ENCODE peak calls at places on chromosomes 11 and 22, in four cellular contexts. W is IMR-90, O is H9, S is H1. M is an unnamed sample.

GRCh38 chr11:76656087-76656531 is 14.4 kb downstream of the LRRC32 start:
- DNase-seq in W (no peak), O (peak; percentile 27), S (no peak), M (no peak)

GRCh38 chr11:35103366-35104194 is 35.4 kb upstream of the CD44 start:
- DNase-seq in W (peak; percentile 27), O (no peak), S (no peak), M (no peak)

GRCh38 chr11:108199446-108200321 is 22.8 kb downstream of the NPAT start:
- DNase-seq in W (peak; percentile 68), O (no peak), S (no peak), M (peak; percentile 74)

GRCh38 chr11:17707833-17708232 is 11.5 kb upstream of the MYOD1 start:
- DNase-seq in W (no peak), O (no peak), S (no peak), M (no peak)

GRCh38 chr11:119369035-119369925 is 12.2 kb downstream of the USP2 start:
- DNase-seq in W (no peak), O (no peak), S (no peak), M (no peak)

GRCh38 chr11:1047576-1048156 is 11.1 kb upstream of the MUC6 start:
- DNase-seq in W (no peak), O (no peak), S (no peak), M (no peak)

GRCh38 chr22:40620464-40621046 is 16.0 kb downstream of the MRTFA start:
- DNase-seq in W (peak; percentile 80), O (no peak), S (no peak), M (peak; percentile 79)

GRCh38 chr11:42311944-42312343 is 852.5 kb upstream of the LRRC4C start:
- DNase-seq in W (no peak), O (no peak), S (no peak), M (no peak)

GRCh38 chr22:33969052-33969451 is 48.8 kb upstream of the LARGE1 start:
- DNase-seq in W (no peak), O (no peak), S (no peak), M (peak; percentile 79)

GRCh38 chr11:3015796-3016195 is 23.7 kb upstream of the NAP1L4 start:
- DNase-seq in W (no peak), O (no peak), S (no peak), M (no peak)

GRCh38 chr22:33940741-33941140 is 20.5 kb upstream of the LARGE1 start:
- DNase-seq in W (no peak), O (no peak), S (no peak), M (no peak)

DNA sequence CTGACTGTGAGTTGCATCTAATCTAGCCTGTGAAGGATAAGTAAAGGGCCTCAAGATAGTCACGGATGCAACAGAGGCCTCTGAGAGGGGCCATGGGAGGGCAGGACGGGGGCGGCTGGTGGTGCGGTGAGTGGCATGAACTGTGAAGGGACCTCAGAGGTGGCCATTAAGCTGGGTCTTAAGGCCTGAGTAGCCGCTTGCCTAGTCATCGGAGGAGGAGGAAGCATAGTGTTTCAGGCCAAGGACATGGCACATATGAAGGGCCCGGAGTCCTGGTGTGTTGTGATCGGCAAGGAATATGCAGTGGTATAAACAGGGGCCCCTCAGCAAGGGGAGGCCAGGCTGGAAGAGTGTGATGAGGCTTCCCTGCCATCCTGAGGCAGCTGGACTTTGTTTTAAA is 51.8 kb downstream of the TRIOBP start:
- DNase-seq in W (no peak), O (no peak), S (no peak), M (no peak)
- H3K27ac ChIP-seq in W (peak overlapping the region; percentile 44), O (no peak overlapping the region), S (no peak overlapping the region), M (no peak overlapping the region)

GRCh38 chr11:12871788-12872321 is 137.3 kb upstream of the RASSF10 start:
- DNase-seq in W (peak; percentile 42), O (no peak), S (no peak), M (no peak)

GRCh38 chr11:12867531-12867930 is 141.6 kb upstream of the RASSF10 start:
- DNase-seq in W (no peak), O (no peak), S (no peak), M (peak; percentile 68)

GRCh38 chr11:12871251-12871650 is 137.9 kb upstream of the RASSF10 start:
- DNase-seq in W (no peak), O (no peak), S (no peak), M (no peak)

GRCh38 chr11:12865871-12866595 is 143.1 kb upstream of the RASSF10 start:
- DNase-seq in W (no peak), O (no peak), S (no peak), M (no peak)

GRCh38 chr11:12868315-12869073 is 140.6 kb upstream of the RASSF10 start:
- DNase-seq in W (peak; percentile 27), O (no peak), S (no peak), M (peak; percentile 48)
- H4K5ac ChIP-seq in W (no peak overlapping the region), O (no peak overlapping the region), S (no peak overlapping the region), M (no peak overlapping the region)

GRCh38 chr11:15776387-15776786 is 580.0 kb downstream of the SOX6 start:
- DNase-seq in W (no peak), O (no peak), S (no peak), M (no peak)

GRCh38 chr11:15773024-15773423 is 583.3 kb downstream of the SOX6 start:
- DNase-seq in W (no peak), O (no peak), S (no peak), M (no peak)

GRCh38 chr11:15774021-15774862 is 582.1 kb downstream of the SOX6 start:
- DNase-seq in W (no peak), O (no peak), S (no peak), M (peak; percentile 44)

GRCh38 chr11:15775797-15776196 is 580.5 kb downstream of the SOX6 start:
- DNase-seq in W (no peak), O (no peak), S (no peak), M (no peak)

GRCh38 chr11:15775051-15775541 is 581.2 kb downstream of the SOX6 start:
- DNase-seq in W (peak; percentile 19), O (no peak), S (no peak), M (peak; percentile 41)
- H3K27ac ChIP-seq in W (no peak overlapping the region), O (no peak overlapping the region), S (no peak overlapping the region), M (no peak overlapping the region)

DNA sequence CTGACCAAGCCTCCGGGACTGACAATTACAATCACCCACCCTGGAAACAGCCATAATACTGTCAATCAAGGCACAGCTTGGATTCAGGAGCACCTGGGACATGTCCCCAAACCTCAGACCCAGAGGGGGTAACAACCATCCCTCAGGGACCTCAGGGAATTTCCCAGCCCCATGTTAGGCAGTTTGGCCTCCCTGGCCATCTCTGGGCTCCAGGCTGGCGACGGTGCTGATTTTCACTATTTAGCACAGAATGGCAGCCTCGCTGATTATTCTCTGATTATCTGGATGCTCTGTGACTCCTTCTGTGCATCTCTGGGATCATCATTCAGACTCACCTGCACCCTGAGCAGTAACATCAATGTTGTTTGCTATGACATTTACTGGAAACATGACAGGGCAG is 45.8 kb upstream of the VPREB1 start:
- DNase-seq in W (no peak), O (no peak), S (no peak), M (no peak)
- H4K5ac ChIP-seq in W (no peak overlapping the region), O (no peak overlapping the region), S (no peak overlapping the region), M (no peak overlapping the region)

DNA sequence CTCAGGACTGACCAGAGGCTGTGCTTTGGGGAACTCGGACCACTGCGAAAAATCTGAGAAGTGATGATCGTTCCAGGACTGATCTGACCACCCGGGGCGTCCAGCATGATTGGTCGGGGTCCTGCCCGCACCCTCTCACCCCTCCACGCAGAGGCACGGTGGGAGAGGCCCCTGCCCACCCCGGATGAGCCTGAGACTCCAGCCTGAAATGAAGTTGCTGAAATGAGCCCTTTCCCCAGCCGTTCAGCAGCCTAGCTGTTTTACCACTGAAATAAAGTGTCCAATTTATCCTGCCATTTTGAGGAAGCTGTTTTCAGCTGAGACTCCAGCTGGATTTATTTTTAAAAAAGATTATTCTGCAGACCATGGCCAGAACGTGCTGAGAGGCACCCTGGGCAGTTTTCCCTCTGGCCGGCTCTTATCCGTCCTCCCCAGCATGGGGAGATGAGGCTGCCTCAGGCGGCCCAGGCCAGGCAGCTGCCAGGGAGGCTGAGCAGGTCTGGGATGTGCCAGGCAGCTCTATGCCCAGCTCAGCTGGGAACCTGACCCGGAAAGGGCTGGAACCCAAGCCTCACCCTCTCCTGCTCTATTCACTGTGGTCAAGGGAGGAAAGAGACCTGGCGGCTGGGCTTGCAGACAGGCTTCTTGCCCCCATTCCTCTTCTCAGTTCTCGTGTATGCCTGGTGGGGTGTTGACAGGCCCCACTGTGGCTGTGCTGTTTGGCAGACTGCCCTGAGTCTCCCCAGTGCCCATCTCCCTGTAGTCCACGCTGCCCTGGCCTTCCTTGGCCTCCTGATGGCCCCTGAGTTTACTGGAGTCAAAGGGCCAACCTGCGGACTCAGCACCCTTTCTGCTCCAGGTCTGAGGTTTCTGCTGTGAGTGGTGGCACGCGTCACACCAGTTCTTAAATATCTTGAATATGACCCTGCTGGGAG is 161.0 kb upstream of the B3GAT1 start:
- DNase-seq in W (no peak), O (no peak), S (no peak), M (no peak)
- H3K27ac ChIP-seq in W (no peak overlapping the region), O (no peak overlapping the region), S (no peak overlapping the region), M (no peak overlapping the region)

M was measured in mesendoderm.